ENCODE peak calls at places on chromosomes 13 and 19, in seven cellular contexts. W is CD4-positive, alpha-beta memory T cell; A is lung; R is pancreas; H is SJSA1; M is mammary epithelial cell; Z is thoracic aorta. X is an unnamed sample.
A peak's percentile ranks its signal among the peaks of the same experiment; 100 is the strongest.

GRCh38 chr19:19591133-19591825 is 27.2 kb downstream of the PBX4 start:
- DNase-seq in M (peak; percentile 98), H (peak; percentile 73), Z (no peak), R (no peak), A (peak; percentile 60), W (peak; percentile 96), X (peak; percentile 87)

GRCh38 chr13:73598021-73598712 is 536.0 kb downstream of the KLF12 start:
- DNase-seq in R (no peak), M (peak; percentile 91), A (no peak), W (no peak), H (no peak), Z (no peak), X (no peak)

GRCh38 chr13:77114271-77114670 is 87.3 kb upstream of the FBXL3 start:
- DNase-seq in W (no peak), Z (no peak), R (no peak), M (no peak), A (no peak), H (no peak), X (no peak)

GRCh38 chr19:51398096-51398704 is 7.8 kb upstream of the C19orf84 start:
- DNase-seq in A (no peak), W (no peak), H (no peak), Z (no peak), R (no peak), M (no peak), X (no peak)

GRCh38 chr13:47117268-47117667 is 220.4 kb upstream of the HTR2A start:
- DNase-seq in R (no peak), Z (no peak), W (no peak), H (peak; percentile 1), M (peak; percentile 9), A (no peak), X (peak; percentile 26)

GRCh38 chr13:50222569-50223332 is 207.5 kb downstream of the KCNRG start:
- DNase-seq in A (peak; percentile 58), Z (peak; percentile 31), M (peak; percentile 96), H (no peak), W (peak; percentile 57), R (peak; percentile 68), X (peak; percentile 91)

GRCh38 chr19:15934332-15935078 is at the start of gene CYP4F11:
- DNase-seq in R (peak; percentile 95), Z (peak; percentile 42), H (no peak), A (no peak), W (no peak), M (peak; percentile 84), X (no peak)

GRCh38 chr19:46717034-46717715 is at the start of gene PRKD2:
- DNase-seq in A (peak; percentile 93), Z (peak; percentile 57), H (peak; percentile 69), M (peak; percentile 72), R (peak; percentile 99), W (peak; percentile 85), X (no peak)

GRCh38 chr13:48783181-48783630 is 129.5 kb downstream of the CYSLTR2 start:
- DNase-seq in M (peak; percentile 89), A (peak; percentile 74), H (peak; percentile 56), R (no peak), Z (peak; percentile 21), W (no peak), X (peak; percentile 88)

GRCh38 chr19:14385492-14385891 is 4.2 kb downstream of the ADGRE5 start:
- DNase-seq in W (peak; percentile 56), R (no peak), Z (no peak), M (no peak), H (no peak), A (no peak), X (no peak)

GRCh38 chr13:44436589-44437337 is 63.1 kb downstream of the SERP2 start:
- DNase-seq in M (peak; percentile 89), H (peak; percentile 92), Z (peak; percentile 67), A (peak; percentile 92), W (peak; percentile 49), R (peak; percentile 97), X (peak; percentile 52)

GRCh38 chr19:47109541-47110375 is 3.8 kb downstream of the ZC3H4 start:
- DNase-seq in A (no peak), H (peak; percentile 56), M (peak; percentile 50), R (no peak), W (peak; percentile 63), Z (no peak), X (no peak)

GRCh38 chr19:35846038-35846668 is 6.2 kb downstream of the NPHS1 start:
- DNase-seq in A (no peak), W (no peak), M (no peak), Z (no peak), H (no peak), R (no peak), X (no peak)

GRCh38 chr13:42355118-42355840 is 83.3 kb downstream of the AKAP11 start:
- DNase-seq in Z (no peak), H (no peak), M (no peak), A (no peak), R (no peak), W (peak; percentile 79), X (no peak)

GRCh38 chr19:51417107-51417806 is at the start of gene SIGLEC10:
- DNase-seq in A (peak; percentile 56), H (no peak), Z (no peak), W (no peak), M (no peak), R (no peak), X (no peak)

GRCh38 chr19:2540646-2541454 is 64.9 kb downstream of the GADD45B start:
- DNase-seq in A (peak; percentile 92), W (no peak), Z (peak; percentile 75), M (peak; percentile 94), H (peak; percentile 99), R (peak; percentile 74), X (peak; percentile 91)

GRCh38 chr13:52809310-52809769 is 39.1 kb downstream of the PCDH8 start:
- DNase-seq in M (peak; percentile 84), A (peak; percentile 51), W (no peak), H (peak; percentile 49), Z (no peak), R (no peak), X (no peak)

GRCh38 chr13:99980201-99981114 is 1.1 kb upstream of the ZIC2 start:
- DNase-seq in Z (no peak), R (peak; percentile 85), M (peak; percentile 76), H (peak; percentile 88), A (no peak), W (peak; percentile 60), X (no peak)

GRCh38 chr13:112545866-112546265 is 42.1 kb downstream of the TUBGCP3 start:
- DNase-seq in H (peak; percentile 53), A (no peak), W (no peak), R (no peak), M (peak; percentile 34), Z (no peak), X (peak; percentile 21)

GRCh38 chr13:83085186-83085900 is 796.9 kb downstream of the SLITRK1 start:
- DNase-seq in M (no peak), Z (no peak), A (no peak), W (no peak), R (no peak), H (no peak), X (peak; percentile 11)

GRCh38 chr19:52138614-52139290 is 986 bp downstream of the ZNF616 start:
- DNase-seq in A (no peak), Z (no peak), M (no peak), W (no peak), H (no peak), R (peak; percentile 66), X (no peak)

GRCh38 chr13:114071441-114071840 is 61.0 kb downstream of the RASA3 start:
- DNase-seq in R (no peak), M (no peak), W (no peak), A (no peak), H (no peak), Z (no peak), X (no peak)

GRCh38 chr19:39365531-39365930 is 23.3 kb downstream of the SAMD4B start:
- DNase-seq in H (no peak), W (no peak), R (no peak), A (no peak), M (no peak), Z (no peak), X (no peak)
- H3K36me3 ChIP-seq in H (peaks cover 76% of the 10 kb centered on the region), W (peaks cover 40% of the 10 kb centered on the region), R (no peaks in the 10 kb centered on the region), A (peaks cover 9% of the 10 kb centered on the region), M (peaks cover 10% of the 10 kb centered on the region), Z (peaks cover 17% of the 10 kb centered on the region), X (peaks cover 12% of the 10 kb centered on the region)

GRCh38 chr13:31234729-31235128 is 35.0 kb downstream of the B3GLCT start:
- DNase-seq in H (no peak), Z (no peak), R (no peak), W (no peak), M (no peak), A (no peak), X (no peak)
- H3K36me3 ChIP-seq in H (no peaks in the 10 kb centered on the region), Z (no peaks in the 10 kb centered on the region), R (no peaks in the 10 kb centered on the region), W (no peaks in the 10 kb centered on the region), M (no peaks in the 10 kb centered on the region), A (no peaks in the 10 kb centered on the region), X (no peaks in the 10 kb centered on the region)

GRCh38 chr19:4656102-4656501 is 14.0 kb downstream of the MYDGF start:
- DNase-seq in W (no peak), A (no peak), R (no peak), H (no peak), Z (no peak), M (no peak), X (no peak)
- H3K36me3 ChIP-seq in W (peaks cover 24% of the 10 kb centered on the region), A (peaks cover 14% of the 10 kb centered on the region), R (peaks cover 4% of the 10 kb centered on the region), H (peaks cover 87% of the 10 kb centered on the region), Z (peaks cover 33% of the 10 kb centered on the region), M (peaks cover 13% of the 10 kb centered on the region), X (peaks cover 20% of the 10 kb centered on the region)

GRCh38 chr19:1369214-1369805 is 14.4 kb upstream of the NDUFS7 start:
- DNase-seq in R (no peak), Z (no peak), A (no peak), M (no peak), W (no peak), H (no peak), X (no peak)
- H3K36me3 ChIP-seq in R (no peaks in the 10 kb centered on the region), Z (peaks cover 68% of the 10 kb centered on the region), A (peaks cover 9% of the 10 kb centered on the region), M (peaks cover 4% of the 10 kb centered on the region), W (no peaks in the 10 kb centered on the region), H (peaks cover 89% of the 10 kb centered on the region), X (peaks cover 34% of the 10 kb centered on the region)

DNA sequence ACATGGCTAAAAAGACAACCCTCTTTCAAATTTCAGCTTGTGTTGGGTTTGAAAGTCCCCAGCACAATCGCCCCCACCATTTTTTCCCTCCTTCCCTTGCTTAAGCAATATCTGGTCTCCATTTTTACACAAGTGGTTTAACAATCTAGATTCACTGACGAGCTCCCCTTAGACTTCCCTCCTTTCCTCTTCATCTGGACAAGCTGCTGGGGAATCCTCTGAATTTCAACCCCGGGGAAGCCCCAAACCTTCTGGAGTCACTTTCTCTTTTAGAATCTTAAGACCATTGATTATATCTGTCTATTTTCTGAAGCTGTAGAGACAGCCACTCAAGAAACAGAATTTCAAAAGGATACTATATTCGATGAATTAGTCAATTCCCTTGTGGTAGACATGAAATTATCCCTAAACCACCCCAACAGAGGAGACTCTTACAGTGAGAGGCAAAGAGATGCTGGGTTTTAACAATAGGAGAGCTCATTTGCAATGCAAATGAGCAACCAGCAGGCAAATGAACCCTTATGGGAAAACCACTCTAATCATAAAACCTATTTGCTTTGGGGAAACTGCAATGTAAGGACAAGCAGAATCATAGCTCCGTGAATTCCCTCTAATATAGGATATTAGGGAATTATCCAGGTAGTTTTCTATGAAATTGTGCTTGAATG is 78.9 kb downstream of the TEX26 start:
- DNase-seq in M (no peak), A (no peak), R (no peak), H (no peak), Z (no peak), W (no peak), X (no peak)
- H3K36me3 ChIP-seq in M (no peaks in the 10 kb centered on the region), A (no peaks in the 10 kb centered on the region), R (no peaks in the 10 kb centered on the region), H (no peaks in the 10 kb centered on the region), Z (no peaks in the 10 kb centered on the region), W (no peaks in the 10 kb centered on the region), X (no peaks in the 10 kb centered on the region)

GRCh38 chr19:42287017-42287825 is 14.7 kb upstream of the PRR19 start:
- DNase-seq in H (no peak), Z (no peak), M (no peak), R (no peak), W (peak; percentile 33), A (no peak), X (no peak)
- H3K36me3 ChIP-seq in H (peaks cover 65% of the 10 kb centered on the region), Z (peaks cover 51% of the 10 kb centered on the region), M (peaks cover 20% of the 10 kb centered on the region), R (peaks cover 5% of the 10 kb centered on the region), W (peaks cover 43% of the 10 kb centered on the region), A (peaks cover 9% of the 10 kb centered on the region), X (peaks cover 49% of the 10 kb centered on the region)